ENCODE peak calls at places on chromosome 1, in eight cellular contexts. W is naive thymus-derived CD8-positive, alpha-beta T cell; Y is AG08396; L is activated CD8-positive, alpha-beta memory T cell treated with anti-CD3 and anti-CD28 coated beads for 24 hours; B is HT1080; Q is body of pancreas; Z is A172; C is HTR-8/SVneo. V is an unnamed sample.

GRCh38 chr1:176102243-176102642 is 104.8 kb downstream of the COP1 start:
- DNase-seq in W (no peak), Y (no peak), L (no peak), B (peak; percentile 12), Q (no peak), Z (peak; percentile 23), C (no peak), V (no peak)

GRCh38 chr1:77182083-77182482 is 37.1 kb downstream of the PIGK start:
- DNase-seq in W (no peak), Y (no peak), L (no peak), B (no peak), Q (no peak), Z (no peak), C (no peak), V (no peak)

GRCh38 chr1:57784356-57784755 is 360.5 kb upstream of the DAB1 start:
- DNase-seq in W (no peak), Y (no peak), L (no peak), B (no peak), Q (no peak), Z (no peak), C (no peak), V (no peak)

GRCh38 chr1:210558302-210558701 is 229.6 kb downstream of the HHAT start:
- DNase-seq in W (no peak), Y (no peak), L (no peak), B (peak; percentile 25), Q (peak; percentile 80), Z (peak; percentile 40), C (no peak), V (no peak)

GRCh38 chr1:51506537-51506936 is 12.5 kb downstream of the EPS15 start:
- DNase-seq in W (no peak), Y (peak; percentile 20), L (no peak), B (peak; percentile 21), Q (peak; percentile 25), Z (no peak), C (peak; percentile 20), V (no peak)

GRCh38 chr1:221291113-221291512 is 411.9 kb downstream of the HLX start:
- DNase-seq in W (no peak), Y (no peak), L (no peak), B (no peak), Q (no peak), Z (no peak), C (no peak), V (no peak)

GRCh38 chr1:57576750-57577149 is 152.9 kb upstream of the DAB1 start:
- DNase-seq in W (no peak), Y (no peak), L (no peak), B (no peak), Q (peak; percentile 41), Z (no peak), C (no peak), V (no peak)

GRCh38 chr1:58898739-58899580 is 115.1 kb upstream of the JUN start:
- DNase-seq in W (no peak), Y (no peak), L (no peak), B (no peak), Q (peak; percentile 61), Z (no peak), C (no peak), V (no peak)

GRCh38 chr1:211577826-211578639 is 928 bp downstream of the SLC30A1 start:
- DNase-seq in W (peak; percentile 70), Y (peak; percentile 87), L (peak; percentile 86), B (peak; percentile 85), Q (peak; percentile 85), Z (peak; percentile 55), C (peak; percentile 68), V (no peak)

GRCh38 chr1:151809625-151810556 is 4.7 kb upstream of the LINGO4 start:
- DNase-seq in W (no peak), Y (no peak), L (no peak), B (no peak), Q (peak; percentile 66), Z (no peak), C (no peak), V (no peak)

GRCh38 chr1:221664253-221664652 is 77.6 kb downstream of the DUSP10 start:
- DNase-seq in W (no peak), Y (no peak), L (no peak), B (no peak), Q (no peak), Z (no peak), C (no peak), V (no peak)